ENCODE peak calls at places on chromosome 21, in eight cellular contexts. H is PC-3, G is dorsolateral prefrontal cortex, E is upper lobe of right lung, F is AG04450, A is left ventricle myocardium inferior, C is heart right ventricle, Z is body of pancreas. B is an unnamed sample.

GRCh38 chr21:41582866-41583265 is 74.9 kb upstream of the TMPRSS2 start:
- DNase-seq in H (no peak), G (no peak), E (peak), F (no peak), A (no peak), C (no peak), Z (no peak), B (no peak)

GRCh38 chr21:41066086-41066938 is 101.6 kb upstream of the BACE2 start:
- DNase-seq in H (no peak), G (no peak), E (no peak), F (no peak), A (peak), C (no peak), Z (no peak), B (no peak)

GRCh38 chr21:45384656-45385548 is 20.1 kb upstream of the COL18A1 start:
- DNase-seq in H (no peak), G (no peak), E (peak), F (no peak), A (no peak), C (no peak), Z (peak), B (no peak)

GRCh38 chr21:33286600-33287456 is 20.7 kb downstream of the IL10RB start:
- DNase-seq in H (peak), G (no peak), E (no peak), F (no peak), A (peak), C (peak), Z (peak), B (no peak)

GRCh38 chr21:42263591-42264131 is 44.7 kb downstream of the ABCG1 start:
- DNase-seq in H (no peak), G (no peak), E (peak), F (no peak), A (peak), C (peak), Z (peak), B (no peak)

GRCh38 chr21:43341349-43342163 is 85.4 kb downstream of the SIK1 start:
- DNase-seq in H (no peak), G (no peak), E (no peak), F (no peak), A (peak), C (no peak), Z (no peak), B (no peak)

GRCh38 chr21:28952686-28953085 is 40.0 kb downstream of the LTN1 start:
- DNase-seq in H (peak), G (no peak), E (no peak), F (no peak), A (no peak), C (no peak), Z (no peak), B (no peak)

GRCh38 chr21:32726742-32727477 is 903 bp downstream of the SYNJ1 start:
- DNase-seq in H (peak), G (peak), E (no peak), F (no peak), A (peak), C (peak), Z (no peak), B (no peak)

GRCh38 chr21:39852021-39852721 is 15.1 kb upstream of the PCP4 start:
- DNase-seq in H (no peak), G (no peak), E (no peak), F (no peak), A (no peak), C (no peak), Z (no peak), B (no peak)

GRCh38 chr21:32316363-32317215 is 17.9 kb downstream of the MRAP start:
- DNase-seq in H (no peak), G (no peak), E (no peak), F (no peak), A (no peak), C (no peak), Z (no peak), B (no peak)

GRCh38 chr21:45018131-45019075 is 56.0 kb upstream of the ADARB1 start:
- DNase-seq in H (no peak), G (no peak), E (peak), F (no peak), A (peak), C (no peak), Z (peak), B (no peak)

GRCh38 chr21:23876925-23877558 is 1730.2 kb downstream of the MRPL39 start:
- DNase-seq in H (peak), G (no peak), E (no peak), F (no peak), A (no peak), C (no peak), Z (no peak), B (no peak)

GRCh38 chr21:41445465-41445862 is 19.4 kb downstream of the MX1 start:
- DNase-seq in H (no peak), G (no peak), E (no peak), F (no peak), A (no peak), C (no peak), Z (no peak), B (no peak)

GRCh38 chr21:10616535-10616934 is 95.2 kb downstream of the TPTE start:
- DNase-seq in H (no peak), G (no peak), E (peak), F (no peak), A (no peak), C (no peak), Z (no peak), B (no peak)

GRCh38 chr21:33687634-33688033 is 45.3 kb downstream of the ITSN1 start:
- DNase-seq in H (no peak), G (no peak), E (no peak), F (no peak), A (no peak), C (no peak), Z (no peak), B (no peak)

GRCh38 chr21:43313221-43313938 is 113.6 kb downstream of the SIK1 start:
- DNase-seq in H (no peak), G (no peak), E (no peak), F (no peak), A (no peak), C (no peak), Z (no peak), B (no peak)

GRCh38 chr21:44965251-44966022 is 25.6 kb downstream of the SLX9 start:
- DNase-seq in H (no peak), G (no peak), E (no peak), F (peak), A (no peak), C (no peak), Z (no peak), B (no peak)

GRCh38 chr21:41369915-41370839 is 8.3 kb downstream of the MX2 start:
- DNase-seq in H (no peak), G (no peak), E (peak), F (no peak), A (peak), C (no peak), Z (no peak), B (no peak)

GRCh38 chr21:33541105-33541711 is 709 bp downstream of the GART start:
- DNase-seq in H (peak), G (no peak), E (no peak), F (no peak), A (no peak), C (no peak), Z (no peak), B (no peak)

GRCh38 chr21:44728716-44729115 is 17.3 kb upstream of the TSPEAR start:
- DNase-seq in H (no peak), G (no peak), E (no peak), F (no peak), A (no peak), C (no peak), Z (no peak), B (no peak)

GRCh38 chr21:45378258-45378966 is 26.6 kb upstream of the COL18A1 start:
- DNase-seq in H (peak), G (no peak), E (peak), F (peak), A (peak), C (no peak), Z (peak), B (no peak)

GRCh38 chr21:44456207-44456914 is 1.1 kb downstream of the LRRC3 start:
- DNase-seq in H (no peak), G (no peak), E (no peak), F (no peak), A (no peak), C (no peak), Z (no peak), B (no peak)

GRCh38 chr21:41254090-41254700 is 62.4 kb upstream of the FAM3B start:
- DNase-seq in H (peak), G (no peak), E (no peak), F (no peak), A (no peak), C (no peak), Z (no peak), B (no peak)

GRCh38 chr21:43196789-43197188 is 28.0 kb downstream of the CRYAA start:
- DNase-seq in H (peak), G (no peak), E (peak), F (no peak), A (no peak), C (no peak), Z (peak), B (peak)

GRCh38 chr21:28018741-28019669 is 973.7 kb downstream of the LTN1 start:
- DNase-seq in H (peak), G (peak), E (no peak), F (no peak), A (no peak), C (no peak), Z (peak), B (no peak)

GRCh38 chr21:41366522-41367151 is 4.8 kb downstream of the MX2 start:
- DNase-seq in H (peak), G (no peak), E (peak), F (peak), A (no peak), C (no peak), Z (peak), B (peak)

GRCh38 chr21:24994717-24995116 is 612.6 kb downstream of the MRPL39 start:
- DNase-seq in H (no peak), G (no peak), E (no peak), F (no peak), A (no peak), C (no peak), Z (no peak), B (no peak)

GRCh38 chr21:33817663-33818433 is 97.8 kb downstream of the ATP5PO start:
- DNase-seq in H (no peak), G (no peak), E (no peak), F (no peak), A (no peak), C (no peak), Z (no peak), B (no peak)

GRCh38 chr21:38489283-38489677 is 9.0 kb downstream of the ERG start:
- DNase-seq in H (peak), G (no peak), E (no peak), F (no peak), A (no peak), C (no peak), Z (no peak), B (no peak)

GRCh38 chr21:38489729-38490128 is 8.5 kb downstream of the ERG start:
- DNase-seq in H (no peak), G (no peak), E (no peak), F (no peak), A (no peak), C (no peak), Z (no peak), B (no peak)

GRCh38 chr21:38487906-38488639 is 10.2 kb downstream of the ERG start:
- DNase-seq in H (peak), G (no peak), E (no peak), F (no peak), A (no peak), C (no peak), Z (no peak), B (no peak)

GRCh38 chr21:38490411-38491020 is 7.8 kb downstream of the ERG start:
- DNase-seq in H (no peak), G (no peak), E (no peak), F (no peak), A (no peak), C (no peak), Z (no peak), B (no peak)

DNA sequence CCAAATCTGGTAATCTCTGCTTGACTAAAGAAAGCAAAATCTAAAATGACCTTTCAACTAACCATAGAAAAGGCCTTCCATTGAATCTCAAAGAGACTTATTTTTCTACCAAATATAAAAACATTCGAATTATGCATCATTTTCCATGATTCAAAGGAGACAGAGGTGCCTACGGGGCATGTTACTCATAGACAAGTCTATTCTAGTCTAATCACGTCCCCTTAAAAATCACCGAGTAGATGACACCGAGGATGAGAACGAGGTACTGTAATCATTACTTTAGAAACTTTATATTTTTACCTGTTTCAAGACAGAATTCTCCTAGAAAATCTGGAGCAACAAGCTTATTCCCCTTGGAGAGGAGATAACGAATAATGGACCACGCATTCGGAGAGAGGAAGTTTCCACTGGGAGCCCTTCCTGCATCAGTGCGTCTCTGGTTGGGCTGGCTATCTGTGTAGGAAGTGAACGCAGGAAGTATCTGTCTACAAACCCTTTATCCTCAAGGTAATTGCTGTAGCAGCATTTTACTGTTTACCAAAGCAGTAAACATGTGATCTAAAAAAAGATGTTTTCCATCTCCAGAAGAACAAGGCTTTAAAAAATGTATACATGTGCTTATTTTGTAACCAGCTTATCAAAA is 9.5 kb downstream of the ERG start:
- DNase-seq in H (peak), G (no peak), E (no peak), F (no peak), A (no peak), C (no peak), Z (no peak), B (peak)
- H3K27ac ChIP-seq in H (peak), G (no peak), E (no peak), F (no peak), A (peak), C (no peak), Z (no peak), B (peak)

GRCh38 chr21:37552496-37553399 is 186.2 kb downstream of the DYRK1A start:
- DNase-seq in H (no peak), G (no peak), E (no peak), F (no peak), A (peak), C (peak), Z (no peak), B (no peak)
- H3K27ac ChIP-seq in H (no peak), G (no peak), E (no peak), F (no peak), A (peak), C (peak), Z (no peak), B (no peak)

DNA sequence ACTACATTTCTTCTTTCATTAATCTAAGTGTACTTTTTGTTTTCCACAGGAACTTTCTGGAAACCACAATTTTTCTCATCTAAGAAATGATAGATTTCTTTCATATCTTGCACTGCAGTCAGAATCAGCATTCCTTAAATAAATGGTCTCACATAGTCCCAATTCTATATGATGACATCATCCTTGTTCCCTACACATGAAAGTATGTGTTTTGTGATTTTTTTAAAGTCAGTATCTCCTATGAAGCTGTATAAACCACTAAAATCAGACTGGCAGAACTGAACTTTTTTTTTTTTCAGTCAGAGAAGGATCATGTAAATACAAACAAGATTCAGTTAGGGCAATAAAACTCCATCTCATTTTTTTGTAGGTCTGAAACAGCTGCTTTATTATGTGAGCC is 742.6 kb upstream of the CXADR start:
- DNase-seq in H (no peak), G (no peak), E (no peak), F (no peak), A (no peak), C (no peak), Z (no peak), B (no peak)
- H3K27ac ChIP-seq in H (no peak), G (no peak), E (no peak), F (no peak), A (no peak), C (no peak), Z (no peak), B (no peak)

DNA sequence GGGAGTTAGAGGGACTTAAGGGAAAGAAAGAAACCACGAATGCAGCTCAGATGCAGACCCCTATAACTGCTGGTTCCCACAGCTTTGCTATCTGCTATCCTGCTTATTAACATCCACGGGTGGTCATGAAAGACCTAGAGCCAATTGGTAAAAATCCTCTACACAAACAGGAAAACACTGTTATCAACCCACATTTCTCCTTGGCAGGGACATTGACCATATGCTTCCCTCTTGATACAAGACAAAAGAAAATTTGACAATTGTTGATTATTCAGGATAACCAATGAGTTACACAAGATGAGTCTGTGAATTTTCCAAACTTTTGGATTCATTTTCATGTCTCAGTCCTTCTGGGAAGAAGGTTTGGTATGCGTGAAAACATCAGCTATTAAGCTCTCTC is 90.4 kb downstream of the TIAM1 start:
- DNase-seq in H (no peak), G (no peak), E (no peak), F (no peak), A (no peak), C (no peak), Z (no peak), B (no peak)
- H3K27ac ChIP-seq in H (no peak), G (no peak), E (no peak), F (no peak), A (no peak), C (no peak), Z (no peak), B (no peak)

GRCh38 chr21:26490771-26491170 is 82.3 kb downstream of the CYYR1 start:
- DNase-seq in H (peak), G (no peak), E (no peak), F (no peak), A (no peak), C (no peak), Z (no peak), B (no peak)
- H3K27ac ChIP-seq in H (no peak), G (no peak), E (no peak), F (no peak), A (no peak), C (no peak), Z (no peak), B (no peak)

GRCh38 chr21:46391773-46392172 is 66.9 kb upstream of the DIP2A start:
- DNase-seq in H (no peak), G (no peak), E (no peak), F (no peak), A (no peak), C (no peak), Z (no peak), B (no peak)

GRCh38 chr21:46393451-46393940 is 65.2 kb upstream of the DIP2A start:
- DNase-seq in H (no peak), G (no peak), E (no peak), F (no peak), A (no peak), C (no peak), Z (no peak), B (no peak)

GRCh38 chr21:46393941-46394818 is 64.5 kb upstream of the DIP2A start:
- DNase-seq in H (no peak), G (no peak), E (no peak), F (no peak), A (no peak), C (no peak), Z (peak), B (no peak)

GRCh38 chr21:46394819-46395152 is 63.9 kb upstream of the DIP2A start:
- DNase-seq in H (no peak), G (no peak), E (no peak), F (no peak), A (no peak), C (no peak), Z (no peak), B (no peak)

GRCh38 chr21:46392921-46393320 is 65.8 kb upstream of the DIP2A start:
- DNase-seq in H (no peak), G (peak), E (no peak), F (no peak), A (peak), C (peak), Z (no peak), B (no peak)
- H3K27ac ChIP-seq in H (no peak), G (peak), E (no peak), F (no peak), A (peak), C (no peak), Z (no peak), B (no peak)

GRCh38 chr21:35044128-35044527 is 5.0 kb downstream of the RUNX1 start:
- DNase-seq in H (no peak), G (no peak), E (no peak), F (no peak), A (no peak), C (no peak), Z (no peak), B (no peak)

GRCh38 chr21:35044770-35045538 is 4.1 kb downstream of the RUNX1 start:
- DNase-seq in H (no peak), G (no peak), E (no peak), F (no peak), A (no peak), C (no peak), Z (no peak), B (no peak)

GRCh38 chr21:35046223-35046690 is 2.8 kb downstream of the RUNX1 start:
- DNase-seq in H (no peak), G (no peak), E (no peak), F (no peak), A (no peak), C (no peak), Z (no peak), B (no peak)

GRCh38 chr21:35046880-35047229 is 2.2 kb downstream of the RUNX1 start:
- DNase-seq in H (no peak), G (no peak), E (no peak), F (no peak), A (no peak), C (no peak), Z (peak), B (no peak)

DNA sequence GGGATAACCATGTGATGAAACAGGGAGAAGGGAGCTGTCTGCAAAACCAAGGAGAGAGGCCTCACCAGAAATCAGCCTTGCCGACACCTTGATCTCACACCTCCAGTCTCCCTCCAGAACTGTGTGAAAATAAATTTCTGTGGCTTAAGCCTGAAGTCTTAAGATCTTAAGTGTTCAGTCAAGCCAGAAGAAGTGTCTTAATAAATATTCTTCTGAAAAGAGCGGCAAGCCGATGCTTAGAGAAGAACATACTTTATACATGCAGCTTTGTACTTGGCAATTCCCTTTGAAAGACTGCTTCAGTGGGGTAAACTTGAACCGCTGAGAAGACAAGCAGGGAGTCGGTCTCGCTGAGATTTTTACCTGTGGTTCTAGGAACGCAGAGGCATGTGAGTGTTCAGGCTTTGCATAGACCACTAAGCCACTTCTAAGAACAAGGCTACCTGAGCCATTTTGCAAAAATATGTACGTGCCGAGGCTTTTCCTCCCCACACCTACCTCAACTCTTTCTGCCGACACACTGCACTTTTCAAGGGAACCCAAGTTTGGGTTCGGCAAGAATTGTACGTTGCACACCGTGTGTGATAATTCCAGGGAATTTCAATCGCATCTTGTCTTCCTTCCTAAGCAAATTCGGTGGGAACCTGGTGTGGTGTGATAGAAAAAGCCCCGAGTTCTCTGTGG is 3.4 kb downstream of the RUNX1 start:
- DNase-seq in H (no peak), G (no peak), E (no peak), F (no peak), A (no peak), C (no peak), Z (no peak), B (no peak)
- H3K27ac ChIP-seq in H (peak), G (no peak), E (peak), F (no peak), A (no peak), C (no peak), Z (no peak), B (no peak)

B was measured in epithelial cell of prostate.